ENCODE peak calls at places on chromosomes 7 and 10, in seven cellular contexts. One of them, this sample, is unnamed.

GRCh38 chr7:23462846-23463245 is 7.4 kb downstream of the IGF2BP3 start:
- DNase-seq in endothelial cell of umbilical vein: peak
- DNase-seq in tibial nerve: no peak
- DNase-seq in stomach: no peak
- DNase-seq in A549: no peak
- DNase-seq in ovary: no peak
- DNase-seq in heart left ventricle: no peak
- DNase-seq in this sample: peak

GRCh38 chr10:110918269-110918632 is 729 bp downstream of the BBIP1 start:
- DNase-seq in endothelial cell of umbilical vein: peak
- DNase-seq in tibial nerve: peak
- DNase-seq in stomach: peak
- DNase-seq in A549: peak
- DNase-seq in ovary: peak
- DNase-seq in heart left ventricle: peak
- DNase-seq in this sample: peak

GRCh38 chr7:65475734-65476319 is 102.2 kb downstream of the ZNF92 start:
- DNase-seq in endothelial cell of umbilical vein: peak
- DNase-seq in tibial nerve: no peak
- DNase-seq in stomach: no peak
- DNase-seq in A549: no peak
- DNase-seq in ovary: no peak
- DNase-seq in heart left ventricle: no peak
- DNase-seq in this sample: no peak

GRCh38 chr7:87414400-87415188 is 60.9 kb downstream of the ABCB4 start:
- DNase-seq in endothelial cell of umbilical vein: no peak
- DNase-seq in tibial nerve: no peak
- DNase-seq in stomach: no peak
- DNase-seq in A549: no peak
- DNase-seq in ovary: no peak
- DNase-seq in heart left ventricle: no peak
- DNase-seq in this sample: peak

GRCh38 chr7:25720427-25720826 is 431.6 kb upstream of the NFE2L3 start:
- DNase-seq in endothelial cell of umbilical vein: peak
- DNase-seq in tibial nerve: no peak
- DNase-seq in stomach: no peak
- DNase-seq in A549: peak
- DNase-seq in ovary: no peak
- DNase-seq in heart left ventricle: no peak
- DNase-seq in this sample: peak

GRCh38 chr10:91380873-91381561 is 29.1 kb upstream of the HECTD2 start:
- DNase-seq in endothelial cell of umbilical vein: no peak
- DNase-seq in tibial nerve: no peak
- DNase-seq in stomach: no peak
- DNase-seq in A549: no peak
- DNase-seq in ovary: no peak
- DNase-seq in heart left ventricle: peak
- DNase-seq in this sample: no peak

GRCh38 chr7:24979470-24979862 is 512 bp downstream of the OSBPL3 start:
- DNase-seq in endothelial cell of umbilical vein: peak
- DNase-seq in tibial nerve: peak
- DNase-seq in stomach: peak
- DNase-seq in A549: peak
- DNase-seq in ovary: peak
- DNase-seq in heart left ventricle: peak
- DNase-seq in this sample: peak

GRCh38 chr7:24812313-24812945 is 55.2 kb upstream of the GSDME start:
- DNase-seq in endothelial cell of umbilical vein: peak
- DNase-seq in tibial nerve: no peak
- DNase-seq in stomach: peak
- DNase-seq in A549: peak
- DNase-seq in ovary: peak
- DNase-seq in heart left ventricle: peak
- DNase-seq in this sample: peak

GRCh38 chr10:96596422-96597407 is 9.9 kb upstream of the TM9SF3 start:
- DNase-seq in endothelial cell of umbilical vein: no peak
- DNase-seq in tibial nerve: no peak
- DNase-seq in stomach: no peak
- DNase-seq in A549: no peak
- DNase-seq in ovary: no peak
- DNase-seq in heart left ventricle: no peak
- DNase-seq in this sample: no peak

GRCh38 chr10:77240959-77241358 is 396.6 kb downstream of the KCNMA1 start:
- DNase-seq in endothelial cell of umbilical vein: no peak
- DNase-seq in tibial nerve: no peak
- DNase-seq in stomach: no peak
- DNase-seq in A549: no peak
- DNase-seq in ovary: no peak
- DNase-seq in heart left ventricle: no peak
- DNase-seq in this sample: no peak

GRCh38 chr10:4083509-4084003 is 298.5 kb upstream of the KLF6 start:
- DNase-seq in endothelial cell of umbilical vein: peak
- DNase-seq in tibial nerve: no peak
- DNase-seq in stomach: no peak
- DNase-seq in A549: no peak
- DNase-seq in ovary: peak
- DNase-seq in heart left ventricle: peak
- DNase-seq in this sample: peak

GRCh38 chr7:95687759-95688343 is 84.5 kb upstream of the DYNC1I1 start:
- DNase-seq in endothelial cell of umbilical vein: peak
- DNase-seq in tibial nerve: no peak
- DNase-seq in stomach: no peak
- DNase-seq in A549: peak
- DNase-seq in ovary: no peak
- DNase-seq in heart left ventricle: no peak
- DNase-seq in this sample: no peak
- TF ChIP-seq CTCF in endothelial cell of umbilical vein: peak
- TF ChIP-seq CTCF in tibial nerve: peak
- TF ChIP-seq CTCF in stomach: no peak
- TF ChIP-seq CTCF in A549: peak
- TF ChIP-seq CTCF in ovary: no peak
- TF ChIP-seq CTCF in heart left ventricle: peak
- TF ChIP-seq CTCF in this sample: no peak

GRCh38 chr7:21064698-21065648 is 278.3 kb upstream of the SP8 start:
- DNase-seq in endothelial cell of umbilical vein: no peak
- DNase-seq in tibial nerve: no peak
- DNase-seq in stomach: no peak
- DNase-seq in A549: no peak
- DNase-seq in ovary: no peak
- DNase-seq in heart left ventricle: no peak
- DNase-seq in this sample: no peak
- H3K27ac ChIP-seq in endothelial cell of umbilical vein: no peak
- H3K27ac ChIP-seq in tibial nerve: no peak
- H3K27ac ChIP-seq in stomach: no peak
- H3K27ac ChIP-seq in A549: no peak
- H3K27ac ChIP-seq in ovary: no peak
- H3K27ac ChIP-seq in heart left ventricle: no peak
- H3K27ac ChIP-seq in this sample: no peak

GRCh38 chr7:102248081-102248455 is 38.6 kb upstream of the SH2B2 start:
- DNase-seq in endothelial cell of umbilical vein: no peak
- DNase-seq in tibial nerve: no peak
- DNase-seq in stomach: no peak
- DNase-seq in A549: no peak
- DNase-seq in ovary: no peak
- DNase-seq in heart left ventricle: no peak
- DNase-seq in this sample: no peak
- TF ChIP-seq POLR2A in endothelial cell of umbilical vein: no peak
- TF ChIP-seq POLR2A in tibial nerve: no peak
- TF ChIP-seq POLR2A in stomach: no peak
- TF ChIP-seq POLR2A in A549: no peak
- TF ChIP-seq POLR2A in ovary: no peak
- TF ChIP-seq POLR2A in heart left ventricle: no peak
- TF ChIP-seq POLR2A in this sample: no peak

GRCh38 chr7:102103027-102103372 is 183.7 kb upstream of the SH2B2 start:
- DNase-seq in endothelial cell of umbilical vein: no peak
- DNase-seq in tibial nerve: no peak
- DNase-seq in stomach: no peak
- DNase-seq in A549: no peak
- DNase-seq in ovary: no peak
- DNase-seq in heart left ventricle: no peak
- DNase-seq in this sample: no peak

GRCh38 chr7:102099474-102099873 is 187.2 kb upstream of the SH2B2 start:
- DNase-seq in endothelial cell of umbilical vein: no peak
- DNase-seq in tibial nerve: no peak
- DNase-seq in stomach: no peak
- DNase-seq in A549: no peak
- DNase-seq in ovary: no peak
- DNase-seq in heart left ventricle: no peak
- DNase-seq in this sample: no peak

GRCh38 chr7:102104245-102104644 is 182.4 kb upstream of the SH2B2 start:
- DNase-seq in endothelial cell of umbilical vein: no peak
- DNase-seq in tibial nerve: no peak
- DNase-seq in stomach: no peak
- DNase-seq in A549: no peak
- DNase-seq in ovary: no peak
- DNase-seq in heart left ventricle: peak
- DNase-seq in this sample: no peak

GRCh38 chr7:102101111-102101551 is 185.5 kb upstream of the SH2B2 start:
- DNase-seq in endothelial cell of umbilical vein: no peak
- DNase-seq in tibial nerve: no peak
- DNase-seq in stomach: no peak
- DNase-seq in A549: no peak
- DNase-seq in ovary: no peak
- DNase-seq in heart left ventricle: no peak
- DNase-seq in this sample: no peak

DNA sequence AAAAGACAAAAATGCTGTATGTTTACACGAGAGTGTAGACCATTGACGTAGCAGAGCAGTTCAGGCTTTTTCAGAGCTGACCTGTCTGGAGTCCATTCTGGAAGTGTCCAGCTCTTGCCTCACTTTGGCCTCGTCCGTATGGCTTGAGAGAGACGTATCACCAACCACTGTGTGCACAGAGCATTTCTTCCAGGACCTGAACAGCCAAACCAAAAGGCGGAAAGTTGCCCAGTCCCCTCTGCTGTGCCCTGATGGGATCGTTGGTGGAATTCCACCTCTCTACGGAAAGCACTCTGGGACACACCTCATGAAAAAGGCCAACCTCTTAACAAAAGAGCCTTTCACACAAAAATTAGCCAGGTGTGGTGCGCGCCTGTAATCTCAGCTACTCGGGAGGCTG is 184.7 kb upstream of the SH2B2 start:
- DNase-seq in endothelial cell of umbilical vein: no peak
- DNase-seq in tibial nerve: no peak
- DNase-seq in stomach: no peak
- DNase-seq in A549: no peak
- DNase-seq in ovary: no peak
- DNase-seq in heart left ventricle: no peak
- DNase-seq in this sample: no peak
- TF ChIP-seq CTCF in endothelial cell of umbilical vein: no peak
- TF ChIP-seq CTCF in tibial nerve: no peak
- TF ChIP-seq CTCF in stomach: no peak
- TF ChIP-seq CTCF in A549: no peak
- TF ChIP-seq CTCF in ovary: no peak
- TF ChIP-seq CTCF in heart left ventricle: no peak
- TF ChIP-seq CTCF in this sample: no peak

DNA sequence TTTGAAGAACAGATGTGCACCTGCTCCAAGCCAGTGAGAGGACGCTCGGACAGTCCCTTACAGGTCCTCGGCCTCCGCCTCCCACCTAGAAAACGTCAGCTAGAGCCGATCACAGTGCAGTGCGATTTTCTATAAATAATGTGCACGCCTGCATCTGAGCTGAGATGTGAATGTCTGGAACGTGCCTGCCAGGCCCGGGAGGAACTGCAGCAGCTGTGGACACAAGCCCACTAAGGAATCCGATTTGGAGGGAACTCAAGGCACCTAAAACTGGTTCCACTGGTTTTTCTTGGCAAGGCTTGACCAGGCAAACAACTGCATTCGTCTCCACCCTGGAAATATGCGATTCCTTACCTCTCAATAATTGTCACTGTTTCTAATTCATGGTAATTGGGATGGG is 76.3 kb downstream of the DIP2C start:
- DNase-seq in endothelial cell of umbilical vein: no peak
- DNase-seq in tibial nerve: no peak
- DNase-seq in stomach: peak
- DNase-seq in A549: no peak
- DNase-seq in ovary: no peak
- DNase-seq in heart left ventricle: no peak
- DNase-seq in this sample: peak
- H3K27ac ChIP-seq in endothelial cell of umbilical vein: no peak
- H3K27ac ChIP-seq in tibial nerve: peak
- H3K27ac ChIP-seq in stomach: peak
- H3K27ac ChIP-seq in A549: no peak
- H3K27ac ChIP-seq in ovary: no peak
- H3K27ac ChIP-seq in heart left ventricle: peak
- H3K27ac ChIP-seq in this sample: peak

DNA sequence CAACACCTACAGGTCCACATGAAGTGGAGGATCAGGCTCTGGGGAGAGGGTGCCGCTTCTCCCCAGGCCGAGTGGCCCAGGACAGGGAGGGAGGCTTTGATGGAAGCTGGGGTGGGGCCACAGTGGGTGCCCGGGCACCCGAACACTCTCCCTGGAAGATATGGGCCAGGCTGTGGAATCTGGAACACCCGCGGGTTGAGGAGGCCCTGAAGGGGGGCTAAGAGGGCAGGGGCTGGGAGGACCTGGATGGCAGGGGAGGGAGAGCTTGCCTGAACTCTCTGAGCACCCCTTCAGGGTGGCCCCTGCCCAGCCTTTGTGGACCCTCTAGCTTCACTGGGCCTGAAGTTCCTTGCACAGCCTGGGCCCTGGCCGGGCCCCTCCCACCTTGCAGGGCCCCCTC is 4.5 kb upstream of the NKX6-2 start:
- DNase-seq in endothelial cell of umbilical vein: no peak
- DNase-seq in tibial nerve: no peak
- DNase-seq in stomach: no peak
- DNase-seq in A549: no peak
- DNase-seq in ovary: no peak
- DNase-seq in heart left ventricle: no peak
- DNase-seq in this sample: no peak
- TF ChIP-seq POLR2A in endothelial cell of umbilical vein: no peak
- TF ChIP-seq POLR2A in tibial nerve: no peak
- TF ChIP-seq POLR2A in stomach: no peak
- TF ChIP-seq POLR2A in A549: no peak
- TF ChIP-seq POLR2A in ovary: no peak
- TF ChIP-seq POLR2A in heart left ventricle: no peak
- TF ChIP-seq POLR2A in this sample: no peak

DNA sequence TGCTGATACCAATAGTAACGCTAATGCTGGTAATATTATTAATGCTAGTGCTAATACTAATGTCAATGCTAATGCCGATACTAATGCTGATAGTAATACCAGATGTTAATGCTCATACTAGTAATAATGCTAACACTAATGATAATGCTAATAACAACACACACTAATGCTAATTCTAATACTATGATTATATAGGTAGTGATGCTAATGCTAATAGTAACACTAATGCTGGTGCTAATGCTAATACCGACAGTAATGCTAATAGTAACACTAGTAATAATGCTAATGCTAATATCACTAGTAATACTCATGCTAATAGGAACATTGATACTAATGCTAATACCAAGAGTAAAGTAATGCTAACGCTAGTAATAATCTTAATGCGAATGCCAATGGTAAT is 406.4 kb upstream of the RNF32 start:
- DNase-seq in endothelial cell of umbilical vein: no peak
- DNase-seq in tibial nerve: no peak
- DNase-seq in stomach: no peak
- DNase-seq in A549: no peak
- DNase-seq in ovary: no peak
- DNase-seq in heart left ventricle: no peak
- DNase-seq in this sample: no peak
- TF ChIP-seq CTCF in endothelial cell of umbilical vein: no peak
- TF ChIP-seq CTCF in tibial nerve: no peak
- TF ChIP-seq CTCF in stomach: no peak
- TF ChIP-seq CTCF in A549: no peak
- TF ChIP-seq CTCF in ovary: no peak
- TF ChIP-seq CTCF in heart left ventricle: no peak
- TF ChIP-seq CTCF in this sample: no peak

GRCh38 chr7:27153526-27153925 is 1.1 kb upstream of the HOXA3 start:
- DNase-seq in endothelial cell of umbilical vein: no peak
- DNase-seq in tibial nerve: no peak
- DNase-seq in stomach: peak
- DNase-seq in A549: no peak
- DNase-seq in ovary: no peak
- DNase-seq in heart left ventricle: no peak
- DNase-seq in this sample: no peak
- H3K27ac ChIP-seq in endothelial cell of umbilical vein: peak
- H3K27ac ChIP-seq in tibial nerve: peak
- H3K27ac ChIP-seq in stomach: peak
- H3K27ac ChIP-seq in A549: no peak
- H3K27ac ChIP-seq in ovary: no peak
- H3K27ac ChIP-seq in heart left ventricle: no peak
- H3K27ac ChIP-seq in this sample: no peak

This sample was measured in thyroid gland.